ENCODE peak calls at places on chromosomes 2 and 18, in five cellular contexts. U is HS-5; Q is T follicular helper cell; Z is stimulated activated CD4-positive, alpha-beta T cell treated with anti-CD3 and anti-CD28 coated beads, Interleukin-1b, Interleukin-23, amount 100 ng/mL, for 24 hours; F is T-helper 9 cell. M is an unnamed sample.

GRCh38 chr2:165793779-165794519 is at the start of gene GALNT3:
- DNase-seq in U (no peak), Q (no peak), Z (no peak), F (peak), M (no peak)

GRCh38 chr2:179745615-179746263 is 115.7 kb downstream of the ZNF385B start:
- DNase-seq in U (no peak), Q (no peak), Z (no peak), F (no peak), M (no peak)

GRCh38 chr2:72112421-72112820 is 35.2 kb downstream of the CYP26B1 start:
- DNase-seq in U (peak), Q (no peak), Z (no peak), F (no peak), M (no peak)

GRCh38 chr2:138090330-138090729 is 126.1 kb downstream of the HNMT start:
- DNase-seq in U (no peak), Q (no peak), Z (no peak), F (no peak), M (no peak)

GRCh38 chr2:10048501-10049171 is 5.3 kb downstream of the KLF11 start:
- DNase-seq in U (no peak), Q (no peak), Z (no peak), F (no peak), M (peak)

GRCh38 chr2:75703617-75704016 is 7.1 kb downstream of the GCFC2 start:
- DNase-seq in U (no peak), Q (no peak), Z (no peak), F (no peak), M (no peak)

GRCh38 chr2:97759727-97760407 is 46.5 kb downstream of the ZAP70 start:
- DNase-seq in U (no peak), Q (no peak), Z (no peak), F (no peak), M (no peak)

GRCh38 chr18:79068299-79068945 is 772 bp upstream of the ATP9B start:
- DNase-seq in U (no peak), Q (peak), Z (no peak), F (no peak), M (no peak)

GRCh38 chr2:939936-940620 is 10.6 kb upstream of the SNTG2 start:
- DNase-seq in U (no peak), Q (no peak), Z (no peak), F (no peak), M (peak)

GRCh38 chr2:204255068-204255467 is 290.2 kb upstream of the PARD3B start:
- DNase-seq in U (no peak), Q (no peak), Z (no peak), F (no peak), M (no peak)

GRCh38 chr18:42969366-42969765 is 146.1 kb downstream of the RIT2 start:
- DNase-seq in U (no peak), Q (no peak), Z (no peak), F (no peak), M (no peak)

GRCh38 chr18:21703241-21703820 is 1.2 kb downstream of the ABHD3 start:
- DNase-seq in U (no peak), Q (peak), Z (peak), F (peak), M (no peak)

GRCh38 chr2:219672406-219672805 is 45.0 kb downstream of the SLC4A3 start:
- DNase-seq in U (no peak), Q (no peak), Z (no peak), F (no peak), M (no peak)

GRCh38 chr2:161243873-161244272 is 64.4 kb upstream of the PSMD14 start:
- DNase-seq in U (no peak), Q (no peak), Z (no peak), F (no peak), M (no peak)

GRCh38 chr18:63083555-63083954 is 236.0 kb downstream of the BCL2 start:
- DNase-seq in U (no peak), Q (no peak), Z (no peak), F (no peak), M (no peak)

GRCh38 chr2:109399061-109399460 is 214.7 kb downstream of the SEPTIN10 start:
- DNase-seq in U (no peak), Q (no peak), Z (no peak), F (no peak), M (no peak)

M was measured in kidney glomerular epithelial cell.